ENCODE peak calls at places on chromosomes 2 and 18, in five cellular contexts. E, K, C, Q and D are unnamed samples.

GRCh38 chr2:111944536-111945210 is 46.3 kb downstream of the MERTK start:
- DNase-seq in C (no peak), K (no peak), E (no peak), Q (no peak), D (no peak)

GRCh38 chr18:78538669-78539440 is 440.8 kb upstream of the SALL3 start:
- DNase-seq in K (no peak), C (no peak), E (no peak), Q (no peak), D (no peak)

GRCh38 chr2:45263147-45263546 is 253.9 kb upstream of the SIX2 start:
- DNase-seq in K (no peak), C (no peak), E (no peak), Q (no peak), D (no peak)

GRCh38 chr18:43879350-43879749 is 602.1 kb upstream of the SYT4 start:
- DNase-seq in E (no peak), K (no peak), C (no peak), Q (no peak), D (no peak)

GRCh38 chr2:111185496-111186022 is 64.8 kb downstream of the BCL2L11 start:
- DNase-seq in Q (no peak), E (no peak), C (no peak), K (no peak), D (no peak)

GRCh38 chr2:40740419-40740818 is 288.5 kb upstream of the SLC8A1 start:
- DNase-seq in K (no peak), C (no peak), Q (no peak), E (no peak), D (no peak)

GRCh38 chr18:63319383-63320040 is at the start of gene BCL2:
- DNase-seq in E (no peak), C (no peak), Q (no peak), K (no peak), D (peak; percentile 61)

GRCh38 chr2:124804014-124804940 is 779.2 kb downstream of the CNTNAP5 start:
- DNase-seq in C (no peak), Q (no peak), K (peak; percentile 58), E (no peak), D (no peak)

GRCh38 chr18:80147418-80148315 is 38.6 kb downstream of the ADNP2 start:
- DNase-seq in Q (no peak), K (no peak), E (peak; percentile 51), C (peak; percentile 79), D (peak; percentile 85)